ENCODE peak calls at places on chromosomes 7 and 10, in nine cellular contexts. N, S, J, Y, P, C, A, Z and W are unnamed samples.

GRCh38 chr10:129744134-129744895 is 219.8 kb downstream of the EBF3 start:
- DNase-seq in J (no peak), N (no peak), Z (no peak), C (no peak), Y (no peak), A (no peak), P (no peak), S (no peak), W (no peak)

GRCh38 chr10:22945934-22946673 is 18.3 kb downstream of the ARMC3 start:
- DNase-seq in S (no peak), J (no peak), Z (no peak), C (no peak), N (no peak), Y (no peak), P (no peak), A (no peak), W (no peak)

GRCh38 chr7:365593-365992 is 75.6 kb downstream of the FOXL3 start:
- DNase-seq in J (no peak), Y (no peak), S (no peak), C (no peak), A (no peak), P (no peak), Z (no peak), N (no peak), W (no peak)

GRCh38 chr7:49839863-49840262 is 66.4 kb downstream of the VWC2 start:
- DNase-seq in Y (no peak), Z (no peak), S (no peak), C (no peak), P (no peak), N (no peak), J (no peak), A (no peak), W (no peak)

GRCh38 chr10:65423043-65423442 is 1502.8 kb upstream of the LRRTM3 start:
- DNase-seq in P (peak; percentile 26), Z (no peak), N (no peak), J (no peak), Y (no peak), A (no peak), S (no peak), C (no peak), W (no peak)

GRCh38 chr10:29501692-29502091 is 133.1 kb downstream of the SVIL start:
- DNase-seq in S (no peak), P (no peak), Z (peak; percentile 64), Y (no peak), C (no peak), A (no peak), J (peak; percentile 59), N (no peak), W (no peak)

GRCh38 chr10:74586088-74586585 is 240.3 kb upstream of the KAT6B start:
- DNase-seq in A (peak; percentile 36), C (peak; percentile 6), Z (peak; percentile 18), Y (no peak), J (no peak), N (peak; percentile 27), P (peak; percentile 32), S (no peak), W (peak; percentile 44)

GRCh38 chr10:13614530-13615332 is 28.0 kb downstream of the PRPF18 start:
- DNase-seq in S (no peak), J (peak; percentile 50), C (no peak), N (no peak), Z (peak; percentile 37), Y (no peak), P (no peak), A (no peak), W (no peak)

GRCh38 chr7:66837007-66837406 is 84.0 kb upstream of the TMEM248 start:
- DNase-seq in S (no peak), Y (no peak), P (peak; percentile 92), N (no peak), A (peak; percentile 53), Z (peak; percentile 54), J (no peak), C (no peak), W (no peak)

GRCh38 chr10:84335516-84335915 is 7.1 kb downstream of the CCSER2 start:
- DNase-seq in N (no peak), C (no peak), A (no peak), Y (no peak), S (no peak), P (no peak), J (no peak), Z (no peak), W (no peak)

GRCh38 chr7:123580406-123581161 is 21.0 kb upstream of the ASB15 start:
- DNase-seq in N (no peak), Y (no peak), J (peak; percentile 3), Z (peak; percentile 82), A (peak; percentile 32), C (no peak), S (peak; percentile 29), P (peak; percentile 67), W (no peak)